ENCODE peak calls at places on chromosomes 5 and 9, in seven cellular contexts. D is CD8-positive, alpha-beta T cell; T is spleen; L is uterus; F is fibroblast of lung; Z is left ventricle myocardium inferior; R is sigmoid colon. U is an unnamed sample. For H3K4me1, the result is how much of the 10 kb centered on the place peaks cover.

GRCh38 chr5:108687599-108688220 is 60.0 kb upstream of the FER start:
- DNase-seq in Z (no peak), F (no peak), L (no peak), R (no peak), D (no peak), T (no peak), U (no peak)

GRCh38 chr9:137607141-137607857 is 1.8 kb downstream of the ARRDC1 start:
- DNase-seq in L (no peak), F (no peak), T (peak), D (no peak), Z (no peak), R (no peak), U (peak)

GRCh38 chr9:131843989-131844744 is 104.3 kb upstream of the RAPGEF1 start:
- DNase-seq in Z (no peak), L (no peak), F (no peak), T (no peak), D (no peak), R (no peak), U (no peak)

GRCh38 chr5:37132646-37133045 is 116.5 kb downstream of the CPLANE1 start:
- DNase-seq in L (no peak), Z (no peak), D (no peak), R (no peak), T (no peak), F (peak), U (no peak)

GRCh38 chr5:176881021-176881749 is 18.0 kb downstream of the HK3 start:
- DNase-seq in F (no peak), T (peak), D (no peak), R (no peak), Z (no peak), L (no peak), U (no peak)

GRCh38 chr5:151068571-151069197 is 12.2 kb downstream of the TNIP1 start:
- DNase-seq in T (no peak), D (no peak), F (no peak), L (no peak), Z (no peak), R (no peak), U (no peak)

GRCh38 chr5:107414802-107415201 is 255.9 kb downstream of the EFNA5 start:
- DNase-seq in D (no peak), R (no peak), Z (no peak), F (no peak), T (no peak), L (no peak), U (peak)

GRCh38 chr9:126491256-126491879 is 122.4 kb upstream of the LMX1B start:
- DNase-seq in L (peak), T (peak), R (no peak), Z (no peak), D (peak), F (peak), U (peak)

GRCh38 chr9:132412089-132412488 is 2.1 kb downstream of the CFAP77 start:
- DNase-seq in F (peak), T (no peak), Z (no peak), D (peak), R (no peak), L (no peak), U (peak)

GRCh38 chr5:142680605-142681259 is 5.2 kb downstream of the FGF1 start:
- DNase-seq in L (no peak), F (peak), Z (no peak), T (no peak), D (no peak), R (no peak), U (no peak)

GRCh38 chr9:136060671-136061371 is 34.3 kb downstream of the NACC2 start:
- DNase-seq in L (no peak), Z (peak), D (no peak), T (no peak), R (peak), F (no peak), U (no peak)

GRCh38 chr5:38420691-38421395 is 135.6 kb downstream of the LIFR start:
- DNase-seq in Z (peak), F (peak), T (no peak), R (peak), D (peak), L (peak), U (peak)

GRCh38 chr5:149174847-149175234 is 33.5 kb downstream of the ABLIM3 start:
- DNase-seq in D (no peak), R (no peak), L (no peak), Z (no peak), T (no peak), F (no peak), U (no peak)

GRCh38 chr5:141814064-141814982 is 63.9 kb downstream of the PCDH1 start:
- DNase-seq in R (no peak), L (peak), Z (peak), T (peak), D (peak), F (no peak), U (peak)

GRCh38 chr9:114930063-114930812 is at the start of gene TNFSF8:
- DNase-seq in R (no peak), D (peak), F (no peak), Z (no peak), L (no peak), T (peak), U (no peak)

GRCh38 chr9:89668216-89668867 is 63.5 kb downstream of the GADD45G start:
- DNase-seq in R (no peak), T (no peak), F (no peak), L (no peak), D (no peak), Z (no peak), U (no peak)

GRCh38 chr5:91851670-91852069 is 468.6 kb upstream of the ARRDC3 start:
- DNase-seq in D (no peak), R (no peak), F (no peak), T (no peak), L (no peak), Z (no peak), U (no peak)

GRCh38 chr5:138661342-138661975 is 86.3 kb upstream of the HSPA9 start:
- DNase-seq in Z (no peak), D (no peak), T (no peak), L (no peak), R (peak), F (no peak), U (no peak)

GRCh38 chr5:162372265-162372664 is 304.7 kb downstream of the GABRG2 start:
- DNase-seq in F (no peak), Z (no peak), T (no peak), D (no peak), L (no peak), R (no peak), U (no peak)

GRCh38 chr9:120436937-120437592 is 142.9 kb downstream of the CDK5RAP2 start:
- DNase-seq in T (peak), F (no peak), L (no peak), Z (peak), D (no peak), R (peak), U (no peak)

GRCh38 chr5:104299998-104300706 is 737.6 kb upstream of the NUDT12 start:
- DNase-seq in F (no peak), R (no peak), T (no peak), Z (no peak), L (no peak), D (no peak), U (no peak)

GRCh38 chr9:82367929-82368328 is 379.4 kb downstream of the SPATA31D1 start:
- DNase-seq in D (no peak), F (no peak), R (no peak), T (no peak), Z (no peak), L (no peak), U (no peak)

GRCh38 chr5:164298165-164298564 is 792.7 kb downstream of the MAT2B start:
- DNase-seq in F (no peak), R (no peak), Z (no peak), D (no peak), T (no peak), L (no peak), U (no peak)

GRCh38 chr5:137470111-137470920 is 28.8 kb downstream of the SPOCK1 start:
- DNase-seq in L (peak), R (peak), Z (no peak), T (no peak), D (no peak), F (peak), U (peak)

GRCh38 chr9:79382468-79382867 is 189.3 kb upstream of the TLE4 start:
- DNase-seq in D (no peak), R (no peak), T (no peak), F (peak), Z (no peak), L (no peak), U (no peak)

DNA sequence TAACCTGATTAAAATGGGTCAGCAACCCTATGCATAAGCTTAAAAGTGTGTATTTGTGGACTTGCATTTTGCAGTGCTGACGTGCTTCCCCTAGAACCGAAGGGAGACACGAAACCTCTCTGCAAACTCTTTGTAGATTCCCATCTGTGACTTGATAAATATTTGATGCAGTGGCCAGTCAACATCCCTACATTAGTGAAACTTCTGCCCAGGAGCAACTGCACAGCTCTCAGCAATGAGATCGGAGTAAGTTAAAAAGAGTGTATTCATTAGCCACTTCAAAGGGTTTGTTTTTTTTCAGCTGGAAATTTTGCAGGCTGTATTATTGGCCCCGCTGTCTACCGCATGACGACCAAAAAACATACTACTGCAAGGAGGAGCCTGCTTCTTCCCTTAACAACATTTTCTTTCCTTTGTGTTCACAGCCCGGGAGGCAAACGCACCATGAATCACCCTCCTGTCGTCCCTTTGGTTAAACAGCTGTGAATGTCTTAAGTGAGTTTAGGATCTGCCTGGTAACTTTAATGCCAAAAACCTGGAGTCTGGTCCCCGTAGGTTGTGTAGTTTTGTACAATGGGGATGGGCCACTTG is 38.0 kb upstream of the TCERG1 start:
- DNase-seq in Z (no peak), R (no peak), L (no peak), F (peak), D (no peak), T (no peak), U (peak)
- H3K4me3 ChIP-seq in Z (no peak), R (no peak), L (no peak), F (no peak), D (no peak), T (no peak), U (no peak)

GRCh38 chr5:33338336-33339110 is 102.2 kb upstream of the TARS1 start:
- DNase-seq in F (no peak), Z (no peak), R (no peak), T (no peak), L (no peak), D (no peak), U (no peak)
- TF ChIP-seq CTCF in F (no peak), Z (no peak), R (no peak), T (no peak), L (no peak), D (no peak), U (peak)

DNA sequence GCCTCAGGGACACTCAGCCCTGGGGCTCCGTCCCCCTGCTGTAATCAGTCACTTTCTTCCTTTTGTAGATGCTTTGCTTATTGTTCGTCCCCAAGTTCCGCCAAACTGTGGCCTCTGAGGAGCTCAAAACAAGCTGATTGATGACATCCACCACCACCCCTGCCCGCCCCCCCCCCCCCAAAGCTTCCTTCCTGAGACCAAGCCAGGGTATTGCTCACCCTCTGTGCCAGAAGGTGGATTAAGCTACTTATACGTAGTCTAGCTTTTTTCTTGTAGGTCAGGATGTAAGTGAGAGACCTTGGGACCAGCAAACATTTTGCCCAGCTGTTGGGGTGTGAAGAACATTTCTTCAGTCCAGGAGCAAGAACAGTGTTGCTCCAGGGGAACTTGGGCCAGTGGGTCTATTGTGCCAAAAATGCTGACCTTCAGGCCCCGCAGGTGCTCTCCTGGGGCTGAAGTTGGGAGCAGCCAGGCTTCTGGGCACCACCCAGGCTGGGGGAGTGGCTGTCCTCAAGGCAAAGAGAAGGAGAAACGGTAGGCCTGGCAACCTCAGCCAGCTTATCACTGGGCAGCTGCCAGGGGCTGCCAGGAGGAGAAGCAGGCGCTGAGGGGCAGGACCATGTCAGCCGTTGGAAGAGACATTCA is 17.9 kb downstream of the NEURL1B start:
- DNase-seq in T (peak), F (peak), Z (peak), R (peak), L (peak), D (no peak), U (no peak)
- H3K4me1 ChIP-seq in T (under half), F (under half), Z (half or more), R (under half), L (under half), D (under half), U (under half)

GRCh38 chr5:42756630-42757601 is at the start of gene CCDC152:
- DNase-seq in R (no peak), Z (no peak), T (no peak), F (peak), L (no peak), D (peak), U (peak)
- H3K4me3 ChIP-seq in R (no peak), Z (peak), T (peak), F (peak), L (peak), D (peak), U (peak)

DNA sequence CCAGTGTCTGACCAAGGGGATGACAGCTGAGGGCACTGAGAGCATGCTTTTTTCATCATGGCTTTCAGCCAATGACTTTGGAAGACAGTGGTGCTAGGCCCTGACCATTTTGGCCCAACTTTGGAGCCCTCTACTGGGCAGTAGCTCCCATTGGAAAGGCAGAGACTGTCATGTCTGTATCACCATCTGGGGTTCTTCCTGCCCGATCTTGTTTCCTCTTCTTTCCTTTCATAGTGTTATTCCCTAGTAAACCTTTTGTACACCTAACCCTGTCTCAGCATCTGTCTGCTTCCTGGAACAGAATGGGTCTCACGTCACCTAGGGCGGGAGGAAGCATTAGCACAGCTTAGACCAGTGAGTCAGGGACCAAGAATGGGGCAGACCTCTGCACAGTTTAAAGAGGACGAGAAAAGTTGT is 97.4 kb upstream of the MAST4 start:
- DNase-seq in Z (no peak), T (no peak), L (no peak), D (no peak), R (no peak), F (peak), U (peak)
- TF ChIP-seq CTCF in Z (peak), T (peak), L (no peak), D (no peak), R (no peak), F (peak), U (peak)

DNA sequence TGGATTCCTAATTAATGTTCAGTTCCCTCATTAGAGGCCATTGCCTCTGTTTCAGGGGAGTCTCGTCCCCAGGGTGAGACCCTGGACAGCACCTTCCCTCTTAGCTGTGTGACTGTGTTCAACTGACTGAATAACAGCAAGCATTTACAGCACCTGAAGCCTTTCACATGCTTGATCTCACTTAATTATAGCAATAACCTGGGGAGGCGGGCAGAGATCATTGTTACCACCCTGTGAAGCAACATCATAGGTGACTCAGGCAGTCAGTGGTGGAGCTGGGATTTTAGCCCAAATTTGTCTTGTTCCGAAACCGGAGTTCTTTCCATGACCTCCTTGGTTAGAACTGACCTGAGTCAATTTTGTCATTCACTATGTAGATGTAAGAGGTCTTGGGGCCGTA is 105.2 kb upstream of the RAD23B start:
- DNase-seq in T (no peak), F (no peak), R (no peak), L (no peak), Z (no peak), D (no peak), U (peak)
- H3K4me1 ChIP-seq in T (under half), F (under half), R (under half), L (under half), Z (under half), D (under half), U (under half)

GRCh38 chr9:124453586-124454191 is 3.4 kb downstream of the ADGRD2 start:
- DNase-seq in F (no peak), D (no peak), Z (no peak), L (no peak), T (peak), R (no peak), U (no peak)
- H3K4me3 ChIP-seq in F (no peak), D (no peak), Z (peak), L (no peak), T (no peak), R (no peak), U (peak)

U was measured in cardiac muscle cell.